ENCODE peak calls at places on chromosomes 13 and 19, in eight cellular contexts. G, X, B, V, H, S, L and A are unnamed samples.

GRCh38 chr13:45721203-45721731 is 19.1 kb downstream of the CBY2 start:
- DNase-seq in G (no peak), X (no peak), B (no peak), V (no peak), H (no peak), S (no peak), L (no peak), A (no peak)

GRCh38 chr13:46544811-46545210 is 8.2 kb upstream of the LRCH1 start:
- DNase-seq in G (no peak), X (no peak), B (no peak), V (no peak), H (no peak), S (no peak), L (no peak), A (no peak)

GRCh38 chr19:14843169-14843568 is 5.6 kb downstream of the OR7A10 start:
- DNase-seq in G (no peak), X (no peak), B (no peak), V (no peak), H (no peak), S (no peak), L (no peak), A (no peak)

GRCh38 chr19:12939908-12940533 is 1.6 kb downstream of the CALR start:
- DNase-seq in G (no peak), X (no peak), B (no peak), V (no peak), H (no peak), S (no peak), L (no peak), A (no peak)

GRCh38 chr13:100530645-100531044 is 57.9 kb downstream of the GGACT start:
- DNase-seq in G (peak; percentile 42), X (peak; percentile 74), B (no peak), V (peak; percentile 44), H (no peak), S (no peak), L (no peak), A (peak; percentile 6)

GRCh38 chr13:46666727-46667456 is 113.9 kb downstream of the LRCH1 start:
- DNase-seq in G (no peak), X (peak; percentile 73), B (no peak), V (no peak), H (no peak), S (no peak), L (peak; percentile 63), A (no peak)

GRCh38 chr13:99004931-99005330 is 27.1 kb upstream of the DOCK9 start:
- DNase-seq in G (no peak), X (no peak), B (no peak), V (no peak), H (no peak), S (no peak), L (no peak), A (no peak)

GRCh38 chr13:99064624-99065249 is 86.9 kb upstream of the DOCK9 start:
- DNase-seq in G (no peak), X (no peak), B (no peak), V (no peak), H (no peak), S (no peak), L (no peak), A (no peak)

GRCh38 chr19:44746946-44747738 is 1.4 kb upstream of the BCL3 start:
- DNase-seq in G (peak; percentile 77), X (peak; percentile 98), B (peak; percentile 97), V (peak; percentile 96), H (peak; percentile 87), S (peak; percentile 98), L (peak; percentile 97), A (peak; percentile 98)

GRCh38 chr13:23463631-23464030 is 30.1 kb upstream of the SACS start:
- DNase-seq in G (no peak), X (no peak), B (no peak), V (no peak), H (no peak), S (no peak), L (no peak), A (no peak)

GRCh38 chr19:31979362-31979761 is 366.0 kb upstream of the ZNF507 start:
- DNase-seq in G (no peak), X (no peak), B (no peak), V (no peak), H (no peak), S (no peak), L (no peak), A (no peak)

GRCh38 chr19:55383279-55383788 is 758 bp downstream of the TMEM238 start:
- DNase-seq in G (no peak), X (no peak), B (no peak), V (no peak), H (no peak), S (no peak), L (no peak), A (no peak)

GRCh38 chr13:92802776-92803175 is 423.8 kb upstream of the GPC6 start:
- DNase-seq in G (no peak), X (no peak), B (no peak), V (no peak), H (no peak), S (no peak), L (no peak), A (no peak)

GRCh38 chr13:71609271-71609670 is 257.7 kb downstream of the DACH1 start:
- DNase-seq in G (no peak), X (no peak), B (no peak), V (no peak), H (no peak), S (no peak), L (no peak), A (no peak)

GRCh38 chr19:10946964-10947657 is 13.7 kb upstream of the SMARCA4 start:
- DNase-seq in G (no peak), X (no peak), B (peak; percentile 22), V (no peak), H (no peak), S (peak; percentile 77), L (no peak), A (no peak)

GRCh38 chr19:3617463-3617862 is 9.1 kb downstream of the CACTIN start:
- DNase-seq in G (no peak), X (no peak), B (no peak), V (no peak), H (no peak), S (no peak), L (peak; percentile 46), A (no peak)

GRCh38 chr19:9797871-9798270 is 21.0 kb downstream of the FBXL12 start:
- DNase-seq in G (no peak), X (no peak), B (no peak), V (no peak), H (no peak), S (no peak), L (no peak), A (no peak)
- H3K4me3 ChIP-seq in G (no peak overlapping the region), X (no peak overlapping the region), B (no peak overlapping the region), V (no peak overlapping the region), H (no peak overlapping the region), S (no peak overlapping the region), L (no peak overlapping the region), A (no peak overlapping the region)

GRCh38 chr13:96940961-96941360 is 53.3 kb downstream of the OXGR1 start:
- DNase-seq in G (no peak), X (no peak), B (no peak), V (peak; percentile 5), H (no peak), S (no peak), L (no peak), A (peak; percentile 23)

GRCh38 chr13:96934889-96935490 is 59.3 kb downstream of the OXGR1 start:
- DNase-seq in G (no peak), X (no peak), B (no peak), V (no peak), H (no peak), S (no peak), L (no peak), A (no peak)

DNA sequence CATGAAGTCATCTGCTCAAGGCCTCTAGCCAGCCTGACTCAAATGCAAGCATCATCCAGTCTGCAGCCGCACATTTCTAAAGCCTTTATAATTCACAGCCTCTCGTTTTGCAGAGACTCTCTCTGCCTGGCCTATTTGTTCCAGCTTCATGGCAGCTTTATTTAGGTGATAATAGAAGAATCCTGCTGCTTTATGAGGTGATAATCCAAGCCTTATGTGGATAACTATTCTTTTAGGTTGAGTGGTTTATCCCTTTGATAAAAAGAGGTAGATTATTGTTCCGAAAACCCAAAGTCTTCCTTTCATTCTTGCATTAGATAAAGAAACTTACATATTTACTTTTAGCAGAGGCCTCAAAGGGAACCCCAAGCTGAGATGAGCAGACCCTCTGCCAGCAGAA is 58.3 kb downstream of the OXGR1 start:
- DNase-seq in G (no peak), X (no peak), B (no peak), V (no peak), H (no peak), S (no peak), L (no peak), A (no peak)
- H3K4me3 ChIP-seq in G (no peak overlapping the region), X (no peak overlapping the region), B (no peak overlapping the region), V (no peak overlapping the region), H (no peak overlapping the region), S (no peak overlapping the region), L (no peak overlapping the region), A (no peak overlapping the region)

GRCh38 chr13:42594577-42595571 is 20.9 kb downstream of the TNFSF11 start:
- DNase-seq in G (peak; percentile 34), X (peak; percentile 39), B (peak; percentile 81), V (peak; percentile 96), H (peak; percentile 33), S (peak; percentile 93), L (peak; percentile 46), A (peak; percentile 91)
- H3K4me3 ChIP-seq in G (no peak overlapping the region), X (no peak overlapping the region), B (no peak overlapping the region), V (no peak overlapping the region), H (no peak overlapping the region), S (no peak overlapping the region), L (no peak overlapping the region), A (no peak overlapping the region)

GRCh38 chr19:48190288-48191284 is 20.1 kb downstream of the ZSWIM9 start:
- DNase-seq in G (peak; percentile 90), X (peak; percentile 96), B (peak; percentile 88), V (peak; percentile 82), H (no peak), S (peak; percentile 79), L (no peak), A (peak; percentile 39)

GRCh38 chr19:48182434-48182833 is 12.0 kb downstream of the ZSWIM9 start:
- DNase-seq in G (no peak), X (peak; percentile 66), B (no peak), V (no peak), H (no peak), S (no peak), L (no peak), A (no peak)

GRCh38 chr19:48183356-48183755 is 12.9 kb downstream of the ZSWIM9 start:
- DNase-seq in G (no peak), X (no peak), B (no peak), V (no peak), H (no peak), S (no peak), L (no peak), A (no peak)

GRCh38 chr19:48186015-48186414 is 15.5 kb downstream of the ZSWIM9 start:
- DNase-seq in G (no peak), X (no peak), B (no peak), V (no peak), H (no peak), S (no peak), L (no peak), A (no peak)

GRCh38 chr19:48186541-48186991 is 16.1 kb downstream of the ZSWIM9 start:
- DNase-seq in G (peak; percentile 8), X (no peak), B (no peak), V (no peak), H (no peak), S (no peak), L (no peak), A (no peak)
- H3K4me3 ChIP-seq in G (no peak overlapping the region), X (no peak overlapping the region), B (no peak overlapping the region), V (no peak overlapping the region), H (no peak overlapping the region), S (no peak overlapping the region), L (no peak overlapping the region), A (no peak overlapping the region)

GRCh38 chr19:47190167-47190727 is 40.8 kb downstream of the BBC3 start:
- DNase-seq in G (peak; percentile 72), X (no peak), B (peak; percentile 89), V (peak; percentile 52), H (peak; percentile 45), S (peak; percentile 89), L (peak; percentile 86), A (peak; percentile 63)
- H3K4me3 ChIP-seq in G (no peak overlapping the region), X (no peak overlapping the region), B (no peak overlapping the region), V (no peak overlapping the region), H (no peak overlapping the region), S (no peak overlapping the region), L (no peak overlapping the region), A (no peak overlapping the region)